ENCODE peak calls at places on chromosomes 4 and X, in seven cellular contexts. H, D, T, J, A, N and B are unnamed samples.

GRCh38 chrX:100587846-100588245 is 3.1 kb downstream of the TNMD start:
- DNase-seq in H (no peak), D (no peak), T (no peak), J (no peak), A (no peak), N (no peak), B (peak)

GRCh38 chr4:99855677-99856076 is 38.5 kb downstream of the LAMTOR3 start:
- DNase-seq in H (no peak), D (no peak), T (no peak), J (no peak), A (no peak), N (peak), B (no peak)

GRCh38 chr4:39562792-39563191 is 35.6 kb upstream of the UGDH start:
- DNase-seq in H (no peak), D (no peak), T (no peak), J (no peak), A (no peak), N (no peak), B (no peak)

GRCh38 chr4:4390046-4390445 is 3.1 kb downstream of the NSG1 start:
- DNase-seq in H (no peak), D (no peak), T (no peak), J (no peak), A (no peak), N (no peak), B (no peak)

GRCh38 chr4:88037936-88038335 is 30.5 kb downstream of the PKD2 start:
- DNase-seq in H (no peak), D (no peak), T (no peak), J (no peak), A (no peak), N (no peak), B (no peak)

GRCh38 chr4:98748609-98749008 is 90.2 kb upstream of the TSPAN5 start:
- DNase-seq in H (no peak), D (no peak), T (no peak), J (no peak), A (no peak), N (no peak), B (no peak)

GRCh38 chr4:6221851-6222760 is 21.8 kb upstream of the JAKMIP1 start:
- DNase-seq in H (peak), D (peak), T (peak), J (peak), A (peak), N (no peak), B (no peak)

GRCh38 chr4:71713611-71714203 is 70.2 kb downstream of the GC start:
- DNase-seq in H (no peak), D (no peak), T (no peak), J (peak), A (peak), N (no peak), B (peak)

GRCh38 chr4:70712604-70713452 is 8.9 kb upstream of the RUFY3 start:
- DNase-seq in H (no peak), D (no peak), T (no peak), J (no peak), A (no peak), N (no peak), B (no peak)

GRCh38 chrX:37357436-37357835 is 8.3 kb downstream of the PRRG1 start:
- DNase-seq in H (no peak), D (no peak), T (no peak), J (no peak), A (no peak), N (no peak), B (no peak)

GRCh38 chrX:39894626-39895025 is 203.1 kb downstream of the BCOR start:
- DNase-seq in H (no peak), D (peak), T (no peak), J (peak), A (no peak), N (no peak), B (no peak)

GRCh38 chr4:107520368-107520767 is 199.7 kb downstream of the PAPSS1 start:
- DNase-seq in H (no peak), D (no peak), T (no peak), J (no peak), A (no peak), N (no peak), B (no peak)

GRCh38 chr4:106033469-106033868 is 138.2 kb downstream of the NPNT start:
- DNase-seq in H (no peak), D (no peak), T (no peak), J (no peak), A (no peak), N (no peak), B (no peak)

GRCh38 chr4:27789768-27790167 is 929.1 kb downstream of the STIM2 start:
- DNase-seq in H (no peak), D (no peak), T (no peak), J (no peak), A (no peak), N (no peak), B (no peak)

GRCh38 chr4:76607266-76607799 is 172.3 kb downstream of the SHROOM3 start:
- DNase-seq in H (no peak), D (no peak), T (no peak), J (peak), A (no peak), N (no peak), B (no peak)

GRCh38 chr4:145583656-145584055 is 35.5 kb upstream of the MMAA start:
- DNase-seq in H (no peak), D (no peak), T (no peak), J (no peak), A (no peak), N (no peak), B (no peak)

GRCh38 chr4:100933628-100934027 is 413.7 kb downstream of the PPP3CA start:
- DNase-seq in H (no peak), D (no peak), T (no peak), J (peak), A (no peak), N (no peak), B (no peak)

GRCh38 chr4:73814679-73815078 is 21.8 kb upstream of the CXCL6 start:
- DNase-seq in H (no peak), D (no peak), T (no peak), J (no peak), A (no peak), N (no peak), B (no peak)

GRCh38 chr4:48129307-48130014 is 4.6 kb downstream of the TXK start:
- DNase-seq in H (no peak), D (peak), T (peak), J (peak), A (no peak), N (no peak), B (no peak)

GRCh38 chrX:97039363-97040029 is 155.8 kb downstream of the RPA4 start:
- DNase-seq in H (peak), D (peak), T (no peak), J (peak), A (peak), N (peak), B (peak)

GRCh38 chrX:105347373-105347772 is 126.9 kb upstream of the TEX13A start:
- DNase-seq in H (no peak), D (no peak), T (no peak), J (no peak), A (no peak), N (no peak), B (no peak)

GRCh38 chr4:152360045-152360410 is 175.9 kb downstream of the FBXW7 start:
- DNase-seq in H (no peak), D (no peak), T (no peak), J (no peak), A (no peak), N (no peak), B (no peak)

GRCh38 chrX:14030248-14030592 is 528 bp upstream of the GEMIN8 start:
- DNase-seq in H (no peak), D (no peak), T (no peak), J (peak), A (no peak), N (no peak), B (no peak)

GRCh38 chr4:143514432-143514831 is 930 bp downstream of the SMARCA5 start:
- DNase-seq in H (peak), D (peak), T (peak), J (peak), A (peak), N (peak), B (no peak)

GRCh38 chr4:151276787-151277557 is at the start of gene PRSS48:
- DNase-seq in H (peak), D (peak), T (peak), J (peak), A (peak), N (peak), B (no peak)

GRCh38 chr4:170091069-170091696 is 1.4 kb upstream of the AADAT start:
- DNase-seq in H (no peak), D (no peak), T (no peak), J (no peak), A (no peak), N (no peak), B (no peak)

GRCh38 chrX:123274796-123275195 is 90.7 kb downstream of the GRIA3 start:
- DNase-seq in H (no peak), D (no peak), T (no peak), J (no peak), A (no peak), N (no peak), B (no peak)

GRCh38 chrX:13652256-13653021 is 502 bp upstream of the TCEANC start:
- DNase-seq in H (no peak), D (no peak), T (no peak), J (peak), A (no peak), N (no peak), B (no peak)

GRCh38 chr4:182832352-182833120 is 84.7 kb downstream of the DCTD start:
- DNase-seq in H (no peak), D (no peak), T (no peak), J (no peak), A (no peak), N (no peak), B (no peak)

GRCh38 chr4:153822316-153822715 is 33.4 kb upstream of the SFRP2 start:
- DNase-seq in H (no peak), D (no peak), T (no peak), J (no peak), A (no peak), N (no peak), B (no peak)
- TF ChIP-seq CTCF in H (no peak), D (no peak), T (no peak), J (no peak), A (no peak), N (no peak), B (no peak)

GRCh38 chr4:707929-708630 is 2.4 kb downstream of the PCGF3 start:
- DNase-seq in H (no peak), D (no peak), T (no peak), J (no peak), A (no peak), N (no peak), B (no peak)
- H3K4me3 ChIP-seq in H (no peak), D (no peak), T (no peak), J (no peak), A (peak), N (no peak), B (no peak)

GRCh38 chr4:167290684-167291083 is 56.4 kb upstream of the SPOCK3 start:
- DNase-seq in H (no peak), D (no peak), T (no peak), J (peak), A (no peak), N (no peak), B (no peak)
- TF ChIP-seq CTCF in H (peak), D (peak), T (no peak), J (peak), A (peak), N (no peak), B (peak)

GRCh38 chrX:138709886-138710285 is 1.6 kb downstream of the FGF13 start:
- DNase-seq in H (no peak), D (no peak), T (no peak), J (no peak), A (no peak), N (no peak), B (no peak)

GRCh38 chrX:138710311-138710791 is 1.2 kb downstream of the FGF13 start:
- DNase-seq in H (peak), D (no peak), T (no peak), J (no peak), A (peak), N (no peak), B (no peak)

GRCh38 chrX:138711399-138712347 is at the start of gene FGF13:
- DNase-seq in H (peak), D (peak), T (no peak), J (no peak), A (peak), N (no peak), B (no peak)

GRCh38 chrX:138708268-138708667 is 3.2 kb downstream of the FGF13 start:
- DNase-seq in H (no peak), D (no peak), T (no peak), J (no peak), A (no peak), N (no peak), B (no peak)

GRCh38 chrX:138710866-138711331 is 618 bp downstream of the FGF13 start:
- DNase-seq in H (peak), D (no peak), T (no peak), J (no peak), A (no peak), N (no peak), B (no peak)
- H3K4me3 ChIP-seq in H (peak), D (no peak), T (no peak), J (no peak), A (peak), N (no peak), B (no peak)

GRCh38 chr4:77819836-77820679 is 890 bp upstream of the CNOT6L start:
- DNase-seq in H (peak), D (peak), T (peak), J (peak), A (peak), N (peak), B (peak)
- TF ChIP-seq CTCF in H (no peak), D (no peak), T (no peak), J (peak), A (no peak), N (peak), B (no peak)

DNA sequence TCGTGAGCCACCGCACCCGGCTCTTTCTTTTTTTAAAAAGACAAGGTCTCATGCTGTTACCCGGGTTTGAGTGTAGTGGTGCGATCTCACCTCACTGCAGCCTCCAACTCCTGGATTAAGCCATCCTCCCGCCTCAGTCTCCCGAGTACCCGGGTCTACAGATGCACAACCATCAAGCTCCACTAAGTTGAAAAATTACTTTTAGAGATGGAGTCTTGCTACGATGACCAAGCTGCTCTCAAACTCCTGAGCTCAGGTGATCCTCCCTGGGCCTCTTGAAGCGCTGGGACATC is 2.0 kb downstream of the SLC25A6 start:
- DNase-seq in H (no peak), D (no peak), T (peak), J (no peak), A (no peak), N (peak), B (no peak)
- H3K4me3 ChIP-seq in H (peak), D (no peak), T (no peak), J (no peak), A (no peak), N (no peak), B (no peak)